ENCODE peak calls at places on chromosomes 4 and X, in nine cellular contexts. A, V, J, X, T, S, C, W and U are unnamed samples.

GRCh38 chrX:105822138-105823091 is at the start of gene NRK:
- DNase-seq in X (no peak), W (no peak), S (peak; percentile 28), V (no peak), A (no peak), T (peak; percentile 9), J (no peak), C (no peak), U (no peak)

GRCh38 chrX:145823132-145823531 is 5.5 kb downstream of the SLITRK2 start:
- DNase-seq in X (no peak), J (no peak), T (no peak), W (no peak), C (no peak), V (no peak), A (no peak), S (no peak), U (no peak)

GRCh38 chrX:48794993-48795501 is 6.8 kb upstream of the HDAC6 start:
- DNase-seq in V (no peak), X (peak; percentile 10), C (no peak), J (peak; percentile 72), A (no peak), S (peak; percentile 75), W (no peak), T (peak; percentile 69), U (no peak)

GRCh38 chr4:183783933-183784622 is 121.0 kb upstream of the STOX2 start:
- DNase-seq in V (no peak), S (peak; percentile 7), W (no peak), X (no peak), C (no peak), A (no peak), J (no peak), T (peak; percentile 31), U (no peak)

GRCh38 chrX:54481751-54482150 is 14.3 kb downstream of the FGD1 start:
- DNase-seq in V (no peak), T (peak; percentile 17), A (no peak), W (no peak), J (no peak), S (no peak), X (no peak), C (no peak), U (no peak)

GRCh38 chr4:101178731-101179130 is 168.6 kb downstream of the PPP3CA start:
- DNase-seq in S (peak; percentile 53), A (no peak), C (no peak), W (no peak), V (no peak), X (no peak), T (peak; percentile 37), J (no peak), U (no peak)

GRCh38 chrX:87299563-87300160 is 217.9 kb upstream of the KLHL4 start:
- DNase-seq in W (no peak), V (no peak), X (no peak), A (no peak), S (peak; percentile 2), T (peak; percentile 35), C (peak; percentile 9), J (no peak), U (no peak)

GRCh38 chr4:1290165-1290977 is 680 bp downstream of the MAEA start:
- DNase-seq in A (no peak), T (peak; percentile 24), W (no peak), X (no peak), S (peak; percentile 38), C (no peak), J (no peak), V (no peak), U (no peak)

GRCh38 chr4:127604949-127605709 is 27.6 kb upstream of the INTU start:
- DNase-seq in J (no peak), C (peak; percentile 69), S (peak; percentile 57), W (no peak), T (peak; percentile 65), V (no peak), A (no peak), X (no peak), U (no peak)

GRCh38 chrX:47873123-47873522 is 36.4 kb downstream of the ZNF81 start:
- DNase-seq in J (no peak), A (no peak), T (no peak), W (no peak), V (no peak), S (no peak), C (no peak), X (no peak), U (no peak)

GRCh38 chrX:11059923-11060322 is 51.2 kb upstream of the HCCS start:
- DNase-seq in S (peak; percentile 11), J (no peak), W (no peak), T (no peak), V (no peak), C (no peak), A (no peak), X (no peak), U (no peak)

GRCh38 chr4:16573744-16574143 is 324.7 kb downstream of the LDB2 start:
- DNase-seq in C (no peak), A (no peak), X (no peak), T (peak; percentile 62), S (peak; percentile 66), J (no peak), V (no peak), W (no peak), U (no peak)

GRCh38 chrX:83845397-83845796 is 15.5 kb upstream of the CYLC1 start:
- DNase-seq in V (peak; percentile 0), C (peak; percentile 35), T (peak; percentile 30), W (no peak), X (no peak), S (peak; percentile 3), A (no peak), J (no peak), U (no peak)

GRCh38 chr4:73653695-73654106 is 33.5 kb upstream of the RASSF6 start:
- DNase-seq in V (peak; percentile 27), C (peak; percentile 74), J (peak; percentile 52), S (peak; percentile 75), A (no peak), X (no peak), T (peak; percentile 78), W (no peak), U (no peak)

GRCh38 chrX:50206753-50207152 is 2.2 kb downstream of the CCNB3 start:
- DNase-seq in J (no peak), W (no peak), V (no peak), T (no peak), C (no peak), X (no peak), A (no peak), S (no peak), U (no peak)

GRCh38 chr4:14069871-14070270 is 442.3 kb upstream of the BOD1L1 start:
- DNase-seq in C (no peak), V (no peak), S (no peak), T (no peak), W (no peak), A (no peak), X (no peak), J (no peak), U (no peak)

GRCh38 chr4:92101609-92102231 is 202.0 kb upstream of the GRID2 start:
- DNase-seq in X (no peak), C (no peak), J (no peak), T (peak; percentile 36), S (peak; percentile 0), W (no peak), V (no peak), A (no peak), U (no peak)

GRCh38 chr4:134027931-134028330 is 173.7 kb downstream of the PABPC4L start:
- DNase-seq in V (no peak), J (no peak), A (no peak), X (no peak), T (peak; percentile 96), W (no peak), C (no peak), S (peak; percentile 52), U (no peak)

GRCh38 chr4:170374770-170375169 is 285.0 kb upstream of the AADAT start:
- DNase-seq in X (no peak), S (no peak), T (peak; percentile 67), J (no peak), C (no peak), A (no peak), W (no peak), V (peak; percentile 18), U (no peak)

GRCh38 chrX:125287282-125287681 is 32.4 kb upstream of the TEX13C start:
- DNase-seq in W (no peak), A (no peak), T (no peak), S (no peak), V (no peak), J (no peak), X (no peak), C (no peak), U (no peak)

GRCh38 chr4:26912810-26913209 is 52.2 kb downstream of the STIM2 start:
- DNase-seq in J (no peak), S (no peak), T (no peak), C (no peak), V (no peak), A (no peak), X (no peak), W (no peak), U (no peak)

GRCh38 chrX:138886769-138887168 is 175.3 kb upstream of the FGF13 start:
- DNase-seq in T (no peak), C (peak; percentile 12), A (no peak), V (no peak), X (no peak), J (no peak), S (no peak), W (no peak), U (no peak)

GRCh38 chr4:8675383-8675782 is 82.8 kb downstream of the CPZ start:
- DNase-seq in S (no peak), W (no peak), V (no peak), A (no peak), X (no peak), C (no peak), J (no peak), T (peak; percentile 4), U (no peak)

GRCh38 chr4:36758312-36758690 is 476.9 kb downstream of the DTHD1 start:
- DNase-seq in T (no peak), S (no peak), W (no peak), V (no peak), A (no peak), X (no peak), C (no peak), J (no peak), U (no peak)

GRCh38 chr4:84928089-84928488 is 38.4 kb downstream of the WDFY3 start:
- DNase-seq in V (no peak), S (no peak), T (no peak), W (no peak), A (no peak), X (no peak), J (no peak), C (no peak), U (no peak)

GRCh38 chr4:150046728-150047217 is 31.5 kb upstream of the DCLK2 start:
- DNase-seq in A (no peak), C (no peak), S (no peak), T (no peak), X (no peak), V (no peak), J (no peak), W (no peak), U (no peak)

GRCh38 chrX:149849787-149850186 is 31.2 kb upstream of the MAGEA8 start:
- DNase-seq in T (no peak), X (no peak), S (no peak), A (no peak), V (no peak), W (no peak), C (no peak), J (no peak), U (no peak)

GRCh38 chr4:40283413-40283812 is 51.7 kb upstream of the CHRNA9 start:
- DNase-seq in A (peak; percentile 35), T (no peak), X (no peak), C (no peak), J (no peak), S (no peak), W (no peak), V (no peak), U (no peak)

GRCh38 chrX:4932790-4933189 is 1219.3 kb upstream of the PRKX start:
- DNase-seq in V (no peak), T (peak; percentile 3), J (no peak), X (no peak), S (peak; percentile 67), C (no peak), W (no peak), A (no peak), U (no peak)

GRCh38 chr4:151031831-151032605 is 16.9 kb upstream of the LRBA start:
- DNase-seq in J (no peak), V (no peak), W (no peak), X (no peak), S (peak; percentile 69), A (no peak), C (no peak), T (peak; percentile 42), U (no peak)